ENCODE peak calls at places on chromosome 13, in nine cellular contexts. V is GM23248, L is GM23338, M is PC-3, Y is neural progenitor cell, O is hepatocyte, H is SK-N-SH, N is HCT116, S is MM.1S. F is an unnamed sample.

GRCh38 chr13:41554626-41555386 is 97.5 kb downstream of the RGCC start:
- DNase-seq in M (no peak), Y (no peak), V (no peak), L (no peak), S (no peak), H (no peak), N (no peak), O (no peak), F (peak)

GRCh38 chr13:80360298-80360827 is 19.4 kb upstream of the SPRY2 start:
- DNase-seq in S (no peak), V (no peak), N (no peak), L (no peak), O (no peak), Y (no peak), M (no peak), H (no peak), F (no peak)

GRCh38 chr13:95113601-95114000 is 187.7 kb downstream of the ABCC4 start:
- DNase-seq in O (no peak), H (no peak), Y (peak), V (no peak), S (no peak), M (no peak), N (no peak), L (peak), F (no peak)

GRCh38 chr13:65959305-65959704 is 1270.8 kb downstream of the PCDH9 start:
- DNase-seq in M (peak), Y (no peak), O (no peak), L (no peak), N (no peak), V (peak), H (no peak), S (no peak), F (no peak)

GRCh38 chr13:32587014-32587773 is 942 bp downstream of the PDS5B start:
- DNase-seq in L (peak), N (peak), O (peak), Y (peak), S (peak), M (peak), H (peak), V (peak), F (peak)

GRCh38 chr13:32340917-32341316 is 25.6 kb downstream of the BRCA2 start:
- DNase-seq in L (no peak), H (no peak), M (no peak), Y (no peak), O (no peak), N (no peak), V (no peak), S (no peak), F (no peak)

GRCh38 chr13:112137144-112137543 is 70.2 kb downstream of the SOX1 start:
- DNase-seq in H (no peak), N (no peak), Y (no peak), L (no peak), S (no peak), V (no peak), O (no peak), M (no peak), F (no peak)

GRCh38 chr13:73842621-73843020 is 291.6 kb downstream of the KLF12 start:
- DNase-seq in Y (no peak), V (no peak), M (no peak), N (no peak), H (no peak), S (no peak), L (no peak), O (no peak), F (no peak)

GRCh38 chr13:20191311-20191901 is 1.3 kb downstream of the GJB2 start:
- DNase-seq in H (no peak), N (no peak), Y (no peak), L (peak), M (peak), S (no peak), O (no peak), V (no peak), F (no peak)

GRCh38 chr13:95098916-95099315 is 202.3 kb downstream of the ABCC4 start:
- DNase-seq in N (no peak), L (no peak), S (no peak), V (no peak), H (no peak), Y (no peak), O (no peak), M (peak), F (no peak)

GRCh38 chr13:64725492-64725891 is 2504.6 kb downstream of the PCDH9 start:
- DNase-seq in Y (no peak), N (no peak), V (no peak), O (no peak), M (no peak), H (no peak), L (no peak), S (no peak), F (no peak)

GRCh38 chr13:28001049-28001448 is 12.6 kb upstream of the URAD start:
- DNase-seq in Y (no peak), L (no peak), O (no peak), S (no peak), H (no peak), N (no peak), M (no peak), V (no peak), F (no peak)

GRCh38 chr13:95323930-95324662 is 22.8 kb upstream of the ABCC4 start:
- DNase-seq in N (no peak), L (no peak), S (no peak), Y (no peak), M (no peak), V (no peak), H (peak), O (no peak), F (no peak)

GRCh38 chr13:109655611-109656010 is 130.8 kb downstream of the IRS2 start:
- DNase-seq in L (no peak), Y (no peak), S (no peak), N (no peak), O (no peak), H (peak), V (no peak), M (no peak), F (no peak)

GRCh38 chr13:59835569-59835968 is 328.2 kb downstream of the DIAPH3 start:
- DNase-seq in L (no peak), H (no peak), N (no peak), M (no peak), Y (no peak), S (no peak), O (no peak), V (no peak), F (no peak)

GRCh38 chr13:85529216-85529590 is 270.0 kb downstream of the SLITRK6 start:
- DNase-seq in V (no peak), N (no peak), L (no peak), M (peak), Y (no peak), S (no peak), O (no peak), H (no peak), F (no peak)

GRCh38 chr13:39527961-39528720 is 74.9 kb downstream of the LHFPL6 start:
- DNase-seq in L (no peak), N (peak), V (peak), H (peak), O (no peak), S (no peak), Y (no peak), M (peak), F (no peak)

GRCh38 chr13:48110930-48111721 is 16.2 kb upstream of the MED4 start:
- DNase-seq in H (no peak), O (no peak), Y (no peak), S (no peak), N (no peak), L (no peak), V (no peak), M (no peak), F (no peak)

GRCh38 chr13:100306444-100306999 is 217.6 kb downstream of the PCCA start:
- DNase-seq in L (peak), H (no peak), N (no peak), Y (no peak), S (no peak), M (no peak), V (no peak), O (no peak), F (no peak)

GRCh38 chr13:42001580-42001979 is 40.7 kb upstream of the VWA8 start:
- DNase-seq in Y (peak), S (no peak), N (no peak), O (peak), L (peak), M (peak), H (no peak), V (peak), F (no peak)

GRCh38 chr13:36158606-36159005 is 27.4 kb upstream of the DCLK1 start:
- DNase-seq in O (no peak), M (peak), H (no peak), L (no peak), Y (no peak), V (no peak), S (no peak), N (no peak), F (no peak)

GRCh38 chr13:86006317-86006716 is 207.1 kb upstream of the SLITRK6 start:
- DNase-seq in Y (no peak), O (no peak), M (no peak), L (no peak), V (no peak), H (no peak), N (no peak), S (no peak), F (no peak)

GRCh38 chr13:42484396-42484795 is 89.6 kb upstream of the TNFSF11 start:
- DNase-seq in V (no peak), Y (no peak), S (no peak), N (no peak), L (no peak), M (peak), H (no peak), O (no peak), F (no peak)

GRCh38 chr13:74466015-74466414 is 331.8 kb upstream of the KLF12 start:
- DNase-seq in Y (peak), S (no peak), O (no peak), V (no peak), H (no peak), M (no peak), L (peak), N (no peak), F (no peak)

GRCh38 chr13:60707878-60708277 is 310.9 kb downstream of the TDRD3 start:
- DNase-seq in H (no peak), O (no peak), Y (no peak), L (peak), S (no peak), V (no peak), N (no peak), M (no peak), F (no peak)

GRCh38 chr13:40670307-40670706 is 3.9 kb upstream of the FOXO1 start:
- DNase-seq in V (no peak), Y (no peak), M (no peak), L (no peak), S (no peak), O (no peak), N (no peak), H (no peak), F (no peak)

GRCh38 chr13:112968380-112968909 is 569 bp upstream of the MCF2L start:
- DNase-seq in V (no peak), S (no peak), M (peak), H (peak), N (no peak), L (peak), O (peak), Y (peak), F (peak)

GRCh38 chr13:31073859-31074718 is 87.6 kb downstream of the HSPH1 start:
- DNase-seq in M (no peak), H (no peak), Y (peak), V (peak), O (peak), S (peak), N (no peak), L (no peak), F (peak)

GRCh38 chr13:34156841-34157365 is 339.0 kb downstream of the RFC3 start:
- DNase-seq in V (peak), M (peak), L (no peak), H (no peak), N (peak), S (no peak), Y (no peak), O (peak), F (no peak)

GRCh38 chr13:73335938-73336337 is 277.1 kb downstream of the KLF5 start:
- DNase-seq in V (peak), O (no peak), N (no peak), H (no peak), M (no peak), Y (no peak), L (no peak), S (no peak), F (no peak)

GRCh38 chr13:33194820-33195692 is 90.5 kb downstream of the STARD13 start:
- DNase-seq in M (peak), H (peak), L (no peak), O (peak), Y (no peak), V (peak), N (no peak), S (no peak), F (no peak)

GRCh38 chr13:20704459-20705069 is 1.1 kb downstream of the IL17D start:
- DNase-seq in S (no peak), M (no peak), N (no peak), Y (no peak), V (no peak), O (no peak), L (no peak), H (no peak), F (no peak)

GRCh38 chr13:80436571-80437169 is 95.7 kb upstream of the SPRY2 start:
- DNase-seq in S (no peak), M (no peak), N (no peak), L (no peak), Y (no peak), V (no peak), H (no peak), O (no peak), F (no peak)

GRCh38 chr13:73235385-73235784 is 176.6 kb downstream of the KLF5 start:
- DNase-seq in S (no peak), N (no peak), H (no peak), V (no peak), Y (no peak), L (no peak), O (no peak), M (no peak), F (no peak)

GRCh38 chr13:76954568-76954967 is 6.3 kb downstream of the ACOD1 start:
- DNase-seq in H (no peak), M (no peak), O (no peak), S (no peak), L (peak), V (peak), Y (no peak), N (no peak), F (no peak)

GRCh38 chr13:53010374-53011105 is 18.1 kb upstream of the OLFM4 start:
- DNase-seq in M (peak), V (no peak), H (no peak), L (no peak), S (no peak), N (no peak), O (peak), Y (no peak), F (no peak)

GRCh38 chr13:32824671-32825070 is 191.6 kb upstream of the KL start:
- DNase-seq in L (peak), Y (peak), M (peak), N (peak), S (no peak), H (no peak), V (peak), O (peak), F (no peak)

GRCh38 chr13:39016789-39017188 is 21.1 kb downstream of the PROSER1 start:
- DNase-seq in H (peak), L (peak), N (peak), Y (peak), V (peak), S (peak), O (peak), M (peak), F (peak)

GRCh38 chr13:73767747-73768315 is 366.4 kb downstream of the KLF12 start:
- DNase-seq in Y (peak), S (no peak), O (no peak), M (peak), N (no peak), H (peak), V (no peak), L (peak), F (peak)

GRCh38 chr13:106617561-106617960 is 49.6 kb upstream of the ARGLU1 start:
- DNase-seq in M (peak), S (no peak), H (no peak), O (no peak), N (no peak), L (peak), V (peak), Y (peak), F (no peak)
- H2AFZ ChIP-seq in M (no peak), S (no peak), H (no peak), O (no peak), N (no peak), L (no peak), V (no peak), Y (no peak), F (no peak)

GRCh38 chr13:106369091-106369490 is 166.4 kb downstream of the EFNB2 start:
- DNase-seq in S (no peak), N (no peak), L (no peak), Y (peak), H (no peak), O (no peak), V (no peak), M (no peak), F (no peak)
- TF ChIP-seq EZH2phosphoT487 in S (no peak), N (no peak), L (no peak), Y (no peak), H (no peak), O (no peak), V (no peak), M (no peak), F (no peak)

DNA sequence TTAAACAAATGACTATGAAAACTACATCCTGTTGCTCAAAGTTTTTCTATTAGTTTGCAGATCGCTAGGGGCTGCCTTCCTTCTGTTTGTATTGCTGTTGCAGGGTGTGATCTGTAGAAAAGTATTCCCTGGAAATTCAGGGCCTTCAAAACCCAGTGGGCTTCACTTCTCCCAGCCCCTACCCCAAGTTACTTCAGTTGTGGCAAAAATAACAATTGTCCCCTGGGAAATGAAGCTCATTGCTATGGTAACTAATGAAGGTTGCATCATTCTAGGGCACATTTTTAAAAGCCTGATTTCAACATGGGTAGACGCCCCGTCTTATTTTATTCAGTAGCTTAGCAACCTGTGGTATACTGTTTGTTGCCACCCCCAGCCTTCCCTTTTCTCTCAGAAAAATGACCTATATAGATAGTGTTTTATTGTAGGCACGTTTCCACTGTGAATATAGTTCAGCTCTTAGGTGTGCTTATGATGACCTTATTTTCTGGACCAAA is 60.9 kb downstream of the WDFY2 start:
- DNase-seq in O (peak), Y (no peak), S (no peak), L (peak), N (no peak), M (no peak), V (peak), H (no peak), F (peak)
- H3K4me3 ChIP-seq in O (no peak), Y (no peak), S (no peak), L (peak), N (no peak), M (peak), V (peak), H (no peak), F (peak)

GRCh38 chr13:43880451-43880850 is 747 bp downstream of the LACC1 start:
- DNase-seq in O (no peak), M (peak), L (no peak), S (no peak), N (no peak), H (no peak), Y (no peak), V (peak), F (peak)
- H2AFZ ChIP-seq in O (peak), M (peak), L (no peak), S (no peak), N (no peak), H (no peak), Y (no peak), V (peak), F (peak)

GRCh38 chr13:75512253-75512652 is 25.4 kb downstream of the COMMD6 start:
- DNase-seq in O (no peak), V (no peak), H (no peak), N (no peak), S (peak), L (no peak), M (no peak), Y (no peak), F (no peak)

GRCh38 chr13:75518439-75519088 is 19.1 kb downstream of the COMMD6 start:
- DNase-seq in V (no peak), Y (no peak), S (no peak), L (no peak), M (no peak), N (no peak), O (no peak), H (no peak), F (no peak)

GRCh38 chr13:75513271-75513670 is 24.4 kb downstream of the COMMD6 start:
- DNase-seq in H (no peak), Y (no peak), M (no peak), O (no peak), N (no peak), V (no peak), L (no peak), S (no peak), F (no peak)

GRCh38 chr13:75511226-75511625 is 26.4 kb downstream of the COMMD6 start:
- DNase-seq in S (no peak), M (no peak), O (no peak), L (no peak), V (no peak), N (no peak), H (no peak), Y (no peak), F (no peak)

DNA sequence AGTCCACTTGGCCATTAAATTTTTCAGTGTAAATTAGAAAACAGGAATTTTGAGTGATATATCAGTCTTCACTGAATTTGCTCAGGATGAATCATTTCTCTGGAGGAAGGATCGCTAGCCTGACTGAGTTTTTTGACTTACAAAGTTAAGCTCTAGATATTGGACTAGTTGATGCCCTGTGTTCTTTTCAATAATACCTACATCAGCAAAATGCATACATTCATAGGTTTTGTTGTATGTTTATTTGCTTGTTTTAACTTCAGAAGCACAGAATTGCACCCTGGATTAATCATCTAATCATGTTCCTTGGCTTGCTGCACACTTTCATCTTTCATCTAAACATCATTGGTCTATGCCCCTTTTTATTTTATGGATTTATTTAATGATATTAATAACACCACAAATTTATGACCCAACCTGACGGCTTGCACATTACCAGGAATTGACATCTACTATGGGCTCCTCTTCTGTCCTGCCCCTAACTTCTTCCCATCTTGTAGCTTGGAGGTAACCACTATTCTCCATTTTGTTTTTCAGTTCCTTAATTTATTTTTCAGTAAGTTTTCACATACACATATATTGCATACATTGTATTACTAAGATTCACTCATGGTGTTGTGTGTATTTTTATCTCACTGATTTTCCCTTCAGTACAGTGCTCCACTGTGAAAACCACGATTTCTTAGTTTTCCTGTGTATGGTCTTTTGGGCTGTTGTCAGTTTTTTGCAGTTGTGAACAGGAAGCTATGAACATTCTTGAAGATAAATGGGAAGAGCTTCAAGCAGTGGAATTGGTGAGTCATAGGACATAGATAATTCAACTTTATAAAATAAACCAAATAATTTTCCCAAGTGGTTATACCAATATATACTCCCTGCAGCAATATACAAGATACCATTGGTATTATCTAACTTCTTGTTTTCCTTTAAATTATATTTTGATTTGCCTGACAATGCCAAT is 23.3 kb downstream of the COMMD6 start:
- DNase-seq in N (no peak), S (no peak), H (no peak), L (no peak), Y (no peak), V (peak), M (no peak), O (no peak), F (no peak)
- TF ChIP-seq EZH2phosphoT487 in N (no peak), S (no peak), H (no peak), L (no peak), Y (no peak), V (no peak), M (no peak), O (no peak), F (no peak)